ENCODE peak calls at places on chromosomes 7 and 10, in nine cellular contexts. N, C, R, E, B, W, J, L and U are unnamed samples.
A peak's percentile ranks its signal among the peaks of the same experiment; 100 is the strongest.

GRCh38 chr7:70313251-70313650 is 715.0 kb downstream of the AUTS2 start:
- DNase-seq in E (no peak), B (no peak), C (no peak), J (no peak), N (no peak), W (no peak), R (no peak), L (no peak), U (no peak)

GRCh38 chr7:16934947-16935742 is 53.4 kb upstream of the AGR3 start:
- DNase-seq in E (no peak), W (no peak), J (no peak), R (peak; percentile 25), N (no peak), B (peak; percentile 82), L (no peak), C (no peak), U (no peak)

GRCh38 chr10:32182476-32182875 is 126.3 kb upstream of the KIF5B start:
- DNase-seq in L (no peak), E (no peak), J (no peak), N (no peak), W (no peak), B (no peak), C (no peak), R (no peak), U (no peak)

GRCh38 chr10:126252884-126253612 is 135.2 kb downstream of the ADAM12 start:
- DNase-seq in N (no peak), W (no peak), R (peak; percentile 53), L (no peak), C (no peak), E (peak; percentile 87), J (no peak), B (no peak), U (peak; percentile 76)

GRCh38 chr7:138001529-138002095 is at the start of gene CREB3L2:
- DNase-seq in L (peak; percentile 70), C (peak; percentile 87), E (peak; percentile 87), J (no peak), W (peak; percentile 62), N (peak; percentile 86), R (peak; percentile 51), B (peak; percentile 62), U (peak; percentile 83)

GRCh38 chr7:107951172-107951787 is 51.7 kb downstream of the LAMB1 start:
- DNase-seq in B (peak; percentile 70), L (peak; percentile 53), N (no peak), C (no peak), R (no peak), E (no peak), W (no peak), J (no peak), U (no peak)

GRCh38 chr10:34743804-34744203 is 71.3 kb downstream of the PARD3 start:
- DNase-seq in B (no peak), E (no peak), J (peak; percentile 80), R (no peak), W (no peak), L (no peak), N (no peak), C (no peak), U (no peak)

GRCh38 chr7:155277385-155277994 is 20.2 kb upstream of the INSIG1 start:
- DNase-seq in R (no peak), L (no peak), W (no peak), N (no peak), J (no peak), C (no peak), E (peak; percentile 9), B (no peak), U (no peak)

GRCh38 chr7:130926021-130926691 is 192.1 kb upstream of the KLF14 start:
- DNase-seq in N (no peak), L (no peak), R (no peak), B (no peak), E (no peak), C (no peak), W (no peak), J (no peak), U (no peak)

GRCh38 chr10:79113827-79114226 is 45.1 kb downstream of the ZMIZ1 start:
- DNase-seq in J (no peak), L (no peak), C (no peak), B (no peak), E (no peak), R (no peak), N (no peak), W (no peak), U (no peak)

GRCh38 chr10:95660283-95660682 is 3.8 kb upstream of the ALDH18A1 start:
- DNase-seq in E (no peak), W (no peak), R (no peak), C (no peak), J (no peak), N (no peak), L (no peak), B (no peak), U (no peak)

GRCh38 chr7:22601812-22602568 is 102.0 kb upstream of the STEAP1B start:
- DNase-seq in J (no peak), L (no peak), C (no peak), R (no peak), E (no peak), B (no peak), N (no peak), W (no peak), U (no peak)

GRCh38 chr7:560966-561630 is 41.5 kb upstream of the PDGFA start:
- DNase-seq in B (no peak), E (no peak), R (no peak), J (no peak), W (no peak), N (no peak), L (no peak), C (no peak), U (no peak)

GRCh38 chr7:17134786-17135185 is 163.7 kb upstream of the AHR start:
- DNase-seq in B (peak; percentile 20), L (no peak), R (no peak), C (no peak), W (no peak), N (no peak), E (no peak), J (no peak), U (no peak)

GRCh38 chr7:12423355-12423994 is 19.8 kb upstream of the VWDE start:
- DNase-seq in W (no peak), N (no peak), R (peak; percentile 38), B (peak; percentile 91), J (no peak), C (no peak), L (no peak), E (peak; percentile 61), U (no peak)

GRCh38 chr7:100867796-100868485 is 754 bp downstream of the TRIP6 start:
- DNase-seq in R (no peak), C (no peak), W (no peak), L (no peak), B (no peak), E (peak; percentile 25), N (no peak), J (peak; percentile 59), U (no peak)

DNA sequence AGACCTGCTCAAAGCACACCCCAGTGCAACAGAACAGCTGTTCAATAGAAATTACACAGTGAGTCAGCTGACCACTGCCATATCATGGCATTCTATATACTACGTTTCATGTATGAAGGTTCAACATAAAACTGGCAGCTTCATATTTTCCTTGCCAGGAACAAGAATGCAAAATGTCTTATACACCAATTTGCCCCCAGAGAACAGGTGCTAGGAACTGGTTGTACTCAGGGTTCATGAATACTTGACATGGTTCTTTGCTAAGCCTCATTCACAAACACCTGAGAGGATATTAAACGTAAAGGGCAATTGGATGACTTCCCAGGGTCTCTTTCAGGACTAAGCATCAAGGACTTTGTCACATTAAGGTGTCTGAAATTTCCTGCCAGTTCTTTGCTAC is 6.9 kb downstream of the MYOF start:
- DNase-seq in J (no peak), W (no peak), C (no peak), N (no peak), E (no peak), B (no peak), R (no peak), L (no peak), U (no peak)
- H3K4me1 ChIP-seq in J (peaks cover 4% of the 10 kb centered on the region), W (no peaks in the 10 kb centered on the region), C (peaks cover 85% of the 10 kb centered on the region), N (peaks cover 43% of the 10 kb centered on the region), E (peaks cover 64% of the 10 kb centered on the region), B (peaks cover 56% of the 10 kb centered on the region), R (peaks cover 92% of the 10 kb centered on the region), L (peaks cover 4% of the 10 kb centered on the region), U (peaks cover 93% of the 10 kb centered on the region)

GRCh38 chr10:97459111-97459510 is 13.1 kb downstream of the ZDHHC16 start:
- DNase-seq in B (no peak), C (no peak), J (no peak), L (no peak), N (no peak), R (no peak), E (no peak), W (no peak), U (no peak)
- H3K9me3 ChIP-seq in B (no peaks in the 10 kb centered on the region), C (no peaks in the 10 kb centered on the region), J (no peaks in the 10 kb centered on the region), L (no peaks in the 10 kb centered on the region), N (no peaks in the 10 kb centered on the region), R (no peaks in the 10 kb centered on the region), E (no peaks in the 10 kb centered on the region), W (no peaks in the 10 kb centered on the region), U (no peaks in the 10 kb centered on the region)

GRCh38 chr10:119256030-119256429 is 48.7 kb downstream of the GRK5 start:
- DNase-seq in J (no peak), E (no peak), L (no peak), W (no peak), C (no peak), R (no peak), N (no peak), B (no peak), U (no peak)
- H3K4me1 ChIP-seq in J (peaks cover 18% of the 10 kb centered on the region), E (peaks cover 47% of the 10 kb centered on the region), L (peaks cover 28% of the 10 kb centered on the region), W (no peaks in the 10 kb centered on the region), C (peaks cover 59% of the 10 kb centered on the region), R (peaks cover 47% of the 10 kb centered on the region), N (peaks cover 2% of the 10 kb centered on the region), B (peaks cover 36% of the 10 kb centered on the region), U (peaks cover 46% of the 10 kb centered on the region)

DNA sequence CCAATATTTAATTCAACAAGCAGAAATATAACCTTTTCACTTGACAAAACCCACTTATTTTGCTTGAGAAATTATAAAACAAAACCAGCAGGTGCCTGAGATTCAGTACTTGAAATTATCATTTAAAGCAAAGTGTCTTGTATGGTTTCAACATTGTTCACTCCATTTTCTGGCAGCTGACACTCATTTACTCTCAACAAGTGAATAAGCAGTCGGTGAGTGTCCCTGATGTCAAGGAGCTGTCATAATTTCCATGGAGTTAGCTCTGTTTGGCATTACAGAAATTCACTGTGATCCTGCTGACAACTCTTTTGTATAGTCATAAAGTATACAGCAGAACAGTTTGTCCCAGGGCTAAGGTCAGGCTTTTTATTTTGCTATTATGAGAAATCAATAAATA is 490.0 kb downstream of the CNTNAP2 start:
- DNase-seq in N (no peak), L (no peak), R (no peak), B (no peak), W (no peak), C (no peak), J (no peak), E (no peak), U (no peak)
- H3K9me3 ChIP-seq in N (peaks cover 19% of the 10 kb centered on the region), L (no peaks in the 10 kb centered on the region), R (no peaks in the 10 kb centered on the region), B (no peaks in the 10 kb centered on the region), W (no peaks in the 10 kb centered on the region), C (no peaks in the 10 kb centered on the region), J (peaks cover 5% of the 10 kb centered on the region), E (no peaks in the 10 kb centered on the region), U (no peaks in the 10 kb centered on the region)